ENCODE peak calls at places on chromosomes 13 and 19, in four cellular contexts. One of them, this sample, is unnamed. For H3K36me3, the result is how much of the 10 kb centered on the place peaks cover.

GRCh38 chr19:17797397-17798201 is 2.7 kb downstream of the B3GNT3 start:
- DNase-seq in tibial nerve: no peak
- DNase-seq in bronchial epithelial cell: peak
- DNase-seq in body of pancreas: peak
- DNase-seq in this sample: no peak

GRCh38 chr13:51419015-51419636 is 33.7 kb downstream of the INTS6 start:
- DNase-seq in bronchial epithelial cell: peak
- DNase-seq in tibial nerve: no peak
- DNase-seq in body of pancreas: no peak
- DNase-seq in this sample: no peak

GRCh38 chr13:32650705-32651311 is 64.6 kb downstream of the PDS5B start:
- DNase-seq in tibial nerve: peak
- DNase-seq in bronchial epithelial cell: peak
- DNase-seq in body of pancreas: peak
- DNase-seq in this sample: peak

GRCh38 chr13:26074706-26075105 is 22.9 kb upstream of the SHISA2 start:
- DNase-seq in bronchial epithelial cell: no peak
- DNase-seq in tibial nerve: no peak
- DNase-seq in body of pancreas: no peak
- DNase-seq in this sample: peak

GRCh38 chr13:48563611-48564010 is 30.7 kb upstream of the RCBTB2 start:
- DNase-seq in body of pancreas: no peak
- DNase-seq in tibial nerve: no peak
- DNase-seq in bronchial epithelial cell: no peak
- DNase-seq in this sample: no peak

GRCh38 chr19:33405491-33406461 is 32.3 kb downstream of the CEBPG start:
- DNase-seq in tibial nerve: no peak
- DNase-seq in bronchial epithelial cell: no peak
- DNase-seq in body of pancreas: no peak
- DNase-seq in this sample: no peak

GRCh38 chr13:61414686-61415664 is 674 bp downstream of the PCDH20 start:
- DNase-seq in body of pancreas: peak
- DNase-seq in tibial nerve: no peak
- DNase-seq in bronchial epithelial cell: peak
- DNase-seq in this sample: peak

GRCh38 chr19:14545716-14546082 is 16.3 kb downstream of the TECR start:
- DNase-seq in tibial nerve: no peak
- DNase-seq in bronchial epithelial cell: no peak
- DNase-seq in body of pancreas: no peak
- DNase-seq in this sample: no peak

GRCh38 chr13:64758520-64758919 is 2471.6 kb downstream of the PCDH9 start:
- DNase-seq in body of pancreas: no peak
- DNase-seq in tibial nerve: no peak
- DNase-seq in bronchial epithelial cell: no peak
- DNase-seq in this sample: no peak

GRCh38 chr13:109146912-109147624 is 517.7 kb downstream of the MYO16 start:
- DNase-seq in bronchial epithelial cell: peak
- DNase-seq in tibial nerve: no peak
- DNase-seq in body of pancreas: no peak
- DNase-seq in this sample: peak

GRCh38 chr13:66612983-66613382 is 617.2 kb downstream of the PCDH9 start:
- DNase-seq in tibial nerve: no peak
- DNase-seq in body of pancreas: no peak
- DNase-seq in bronchial epithelial cell: no peak
- DNase-seq in this sample: no peak

GRCh38 chr13:113982296-113982661 is 8.4 kb upstream of the C13orf46 start:
- DNase-seq in tibial nerve: no peak
- DNase-seq in body of pancreas: no peak
- DNase-seq in bronchial epithelial cell: no peak
- DNase-seq in this sample: no peak

GRCh38 chr13:35699181-35699580 is 222.7 kb upstream of the MAB21L1 start:
- DNase-seq in tibial nerve: no peak
- DNase-seq in body of pancreas: no peak
- DNase-seq in bronchial epithelial cell: no peak
- DNase-seq in this sample: no peak

GRCh38 chr13:29156136-29156535 is 336.0 kb downstream of the MTUS2 start:
- DNase-seq in bronchial epithelial cell: no peak
- DNase-seq in tibial nerve: no peak
- DNase-seq in body of pancreas: no peak
- DNase-seq in this sample: no peak

GRCh38 chr19:12834976-12835757 is 788 bp upstream of the RTBDN start:
- DNase-seq in bronchial epithelial cell: no peak
- DNase-seq in body of pancreas: peak
- DNase-seq in tibial nerve: no peak
- DNase-seq in this sample: peak

GRCh38 chr19:17370026-17370587 is 7.0 kb downstream of the PLVAP start:
- DNase-seq in body of pancreas: no peak
- DNase-seq in bronchial epithelial cell: no peak
- DNase-seq in tibial nerve: peak
- DNase-seq in this sample: no peak

GRCh38 chr19:35977446-35978222 is 17.4 kb upstream of the SDHAF1 start:
- DNase-seq in body of pancreas: no peak
- DNase-seq in tibial nerve: no peak
- DNase-seq in bronchial epithelial cell: no peak
- DNase-seq in this sample: no peak

GRCh38 chr19:38265213-38265861 is 964 bp downstream of the SPINT2 start:
- DNase-seq in body of pancreas: peak
- DNase-seq in tibial nerve: no peak
- DNase-seq in bronchial epithelial cell: peak
- DNase-seq in this sample: peak

GRCh38 chr13:38624822-38625221 is 62.1 kb upstream of the FREM2 start:
- DNase-seq in tibial nerve: no peak
- DNase-seq in body of pancreas: no peak
- DNase-seq in bronchial epithelial cell: peak
- DNase-seq in this sample: no peak

GRCh38 chr19:57850553-57851017 is 926 bp downstream of the ZNF587 start:
- DNase-seq in bronchial epithelial cell: peak
- DNase-seq in body of pancreas: peak
- DNase-seq in tibial nerve: no peak
- DNase-seq in this sample: no peak

GRCh38 chr19:41998246-41999020 is 4.4 kb upstream of the ATP1A3 start:
- DNase-seq in tibial nerve: no peak
- DNase-seq in body of pancreas: no peak
- DNase-seq in bronchial epithelial cell: peak
- DNase-seq in this sample: peak

GRCh38 chr13:45316210-45316799 is 24.7 kb downstream of the TPT1 start:
- DNase-seq in body of pancreas: no peak
- DNase-seq in tibial nerve: no peak
- DNase-seq in bronchial epithelial cell: no peak
- DNase-seq in this sample: no peak

GRCh38 chr13:113959198-113959597 is 14.7 kb downstream of the C13orf46 start:
- DNase-seq in body of pancreas: no peak
- DNase-seq in bronchial epithelial cell: peak
- DNase-seq in tibial nerve: no peak
- DNase-seq in this sample: no peak

GRCh38 chr13:44155422-44156293 is 218.0 kb upstream of the SERP2 start:
- DNase-seq in tibial nerve: peak
- DNase-seq in bronchial epithelial cell: no peak
- DNase-seq in body of pancreas: peak
- DNase-seq in this sample: peak

GRCh38 chr19:45159204-45159970 is 1.4 kb downstream of the NKPD1 start:
- DNase-seq in tibial nerve: no peak
- DNase-seq in body of pancreas: no peak
- DNase-seq in bronchial epithelial cell: no peak
- DNase-seq in this sample: no peak

GRCh38 chr13:30346159-30346788 is 38.9 kb upstream of the KATNAL1 start:
- DNase-seq in tibial nerve: no peak
- DNase-seq in bronchial epithelial cell: no peak
- DNase-seq in body of pancreas: no peak
- DNase-seq in this sample: no peak

GRCh38 chr13:32259116-32259515 is 56.0 kb downstream of the ZAR1L start:
- DNase-seq in tibial nerve: no peak
- DNase-seq in bronchial epithelial cell: no peak
- DNase-seq in body of pancreas: no peak
- DNase-seq in this sample: no peak

GRCh38 chr19:45123440-45123850 is 30.5 kb downstream of the PPP1R37 start:
- DNase-seq in tibial nerve: no peak
- DNase-seq in body of pancreas: no peak
- DNase-seq in bronchial epithelial cell: peak
- DNase-seq in this sample: no peak

GRCh38 chr13:49874430-49874829 is 61.7 kb downstream of the SPRYD7 start:
- DNase-seq in bronchial epithelial cell: no peak
- DNase-seq in body of pancreas: no peak
- DNase-seq in tibial nerve: no peak
- DNase-seq in this sample: no peak

GRCh38 chr13:45879666-45880065 is 28.1 kb upstream of the SIAH3 start:
- DNase-seq in tibial nerve: no peak
- DNase-seq in bronchial epithelial cell: peak
- DNase-seq in body of pancreas: no peak
- DNase-seq in this sample: peak

GRCh38 chr13:114130708-114131580 is 1.5 kb downstream of the RASA3 start:
- DNase-seq in bronchial epithelial cell: peak
- DNase-seq in body of pancreas: no peak
- DNase-seq in tibial nerve: peak
- DNase-seq in this sample: peak

GRCh38 chr13:48233886-48234488 is 981 bp downstream of the ITM2B start:
- DNase-seq in bronchial epithelial cell: peak
- DNase-seq in body of pancreas: no peak
- DNase-seq in tibial nerve: no peak
- DNase-seq in this sample: no peak

DNA sequence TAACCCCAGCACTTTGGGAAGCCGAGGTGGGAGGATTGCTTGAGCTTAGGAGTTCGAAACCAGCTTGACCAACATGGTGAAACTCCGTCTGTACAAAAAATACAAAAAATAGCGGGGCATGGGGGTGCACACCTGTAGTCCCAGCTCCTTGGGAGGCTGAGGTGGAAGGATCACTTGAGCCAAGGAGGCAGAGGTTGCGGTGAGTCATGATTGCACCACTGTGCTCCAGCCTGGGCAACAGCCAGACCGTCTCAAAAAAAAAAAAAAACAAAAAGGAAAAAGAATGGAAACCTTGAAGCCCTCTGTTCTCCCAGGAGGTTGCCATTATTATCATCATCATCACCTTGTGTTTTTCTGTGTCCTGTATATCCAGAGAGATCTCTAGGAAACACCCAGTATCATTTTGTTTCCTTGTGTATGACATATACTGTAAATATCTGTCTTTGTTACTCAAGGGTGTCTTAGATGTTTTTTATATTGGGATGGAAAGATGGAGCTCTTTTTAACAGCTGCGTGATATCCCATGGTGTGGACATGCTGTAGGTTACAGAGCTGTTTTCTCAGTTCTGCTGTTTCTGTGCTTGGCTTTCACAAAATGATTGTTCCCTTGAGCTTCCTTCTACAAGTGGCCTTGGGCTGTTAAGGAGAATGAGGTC is 11.8 kb downstream of the CHAF1A start:
- DNase-seq in tibial nerve: no peak
- DNase-seq in body of pancreas: no peak
- DNase-seq in bronchial epithelial cell: peak
- DNase-seq in this sample: no peak
- H3K36me3 ChIP-seq in tibial nerve: under half
- H3K36me3 ChIP-seq in body of pancreas: under half
- H3K36me3 ChIP-seq in bronchial epithelial cell: under half
- H3K36me3 ChIP-seq in this sample: under half

DNA sequence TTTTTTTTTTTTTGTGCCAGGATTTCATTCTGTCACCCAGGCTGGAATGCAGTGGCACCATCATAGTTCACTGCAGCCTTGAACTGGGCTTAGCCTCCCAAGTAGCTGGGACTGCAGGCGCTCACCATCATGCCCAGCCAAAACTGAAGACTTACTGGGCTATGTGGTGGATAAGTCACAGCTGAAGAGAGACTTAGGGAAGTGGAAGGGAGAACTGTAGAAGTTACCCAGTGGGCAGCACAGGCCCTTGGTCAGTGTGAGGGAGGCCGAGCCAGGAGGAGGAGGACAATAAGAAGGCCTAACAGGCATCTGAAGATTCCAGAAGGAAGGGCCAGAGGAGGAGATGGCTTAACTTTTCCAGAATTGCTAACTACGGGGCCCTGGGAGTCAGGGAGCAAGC is 4.0 kb upstream of the PSPN start:
- DNase-seq in body of pancreas: no peak
- DNase-seq in tibial nerve: no peak
- DNase-seq in bronchial epithelial cell: no peak
- DNase-seq in this sample: no peak
- H3K36me3 ChIP-seq in body of pancreas: under half
- H3K36me3 ChIP-seq in tibial nerve: under half
- H3K36me3 ChIP-seq in bronchial epithelial cell: under half
- H3K36me3 ChIP-seq in this sample: under half

GRCh38 chr13:24267801-24268200 is 41.6 kb upstream of the C1QTNF9 start:
- DNase-seq in bronchial epithelial cell: no peak
- DNase-seq in tibial nerve: no peak
- DNase-seq in body of pancreas: no peak
- DNase-seq in this sample: no peak

GRCh38 chr13:24265453-24265852 is 43.9 kb upstream of the C1QTNF9 start:
- DNase-seq in body of pancreas: no peak
- DNase-seq in bronchial epithelial cell: no peak
- DNase-seq in tibial nerve: no peak
- DNase-seq in this sample: no peak

GRCh38 chr13:24269803-24270202 is 39.6 kb upstream of the C1QTNF9 start:
- DNase-seq in bronchial epithelial cell: peak
- DNase-seq in tibial nerve: no peak
- DNase-seq in body of pancreas: no peak
- DNase-seq in this sample: no peak

GRCh38 chr13:24264976-24265375 is 44.4 kb upstream of the C1QTNF9 start:
- DNase-seq in bronchial epithelial cell: peak
- DNase-seq in body of pancreas: no peak
- DNase-seq in tibial nerve: no peak
- DNase-seq in this sample: no peak

GRCh38 chr13:24267283-24267682 is 42.1 kb upstream of the C1QTNF9 start:
- DNase-seq in tibial nerve: no peak
- DNase-seq in body of pancreas: no peak
- DNase-seq in bronchial epithelial cell: peak
- DNase-seq in this sample: peak
- H3K36me3 ChIP-seq in tibial nerve: under half
- H3K36me3 ChIP-seq in body of pancreas: under half
- H3K36me3 ChIP-seq in bronchial epithelial cell: under half
- H3K36me3 ChIP-seq in this sample: under half

DNA sequence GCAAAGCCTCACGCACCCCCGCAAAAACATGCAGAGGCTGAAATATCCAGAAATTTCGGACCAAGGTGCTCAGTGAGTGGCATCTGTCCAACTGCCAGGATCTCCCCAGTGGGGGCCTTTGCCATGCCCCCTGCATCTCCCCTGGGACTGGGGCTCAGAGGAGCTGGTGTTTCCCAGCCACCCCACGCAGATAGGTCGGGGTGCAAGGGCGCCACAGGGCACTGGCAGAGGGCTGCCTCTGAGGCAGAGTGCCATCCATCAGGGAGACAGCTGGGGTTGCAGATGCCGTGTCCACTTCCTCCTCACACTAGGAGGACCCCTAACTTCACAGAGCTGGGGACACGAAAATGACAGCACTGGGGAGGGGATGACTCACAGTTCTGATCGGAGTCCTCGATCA is 26.3 kb downstream of the IZUMO4 start:
- DNase-seq in bronchial epithelial cell: no peak
- DNase-seq in tibial nerve: no peak
- DNase-seq in body of pancreas: no peak
- DNase-seq in this sample: no peak
- H3K36me3 ChIP-seq in bronchial epithelial cell: half or more
- H3K36me3 ChIP-seq in tibial nerve: under half
- H3K36me3 ChIP-seq in body of pancreas: under half
- H3K36me3 ChIP-seq in this sample: under half